ENCODE peak calls at places on chromosomes 6 and 20, in four cellular contexts. One of them, this sample, is unnamed.
A peak's percentile ranks its signal among the peaks of the same experiment; 100 is the strongest.

GRCh38 chr20:54532573-54532972 is 57.2 kb downstream of the DOK5 start:
- DNase-seq in HepG2: no peak
- DNase-seq in neural progenitor cell: no peak
- DNase-seq in hepatocyte: no peak
- DNase-seq in this sample: no peak

GRCh38 chr20:61738601-61739069 is 327.0 kb downstream of the TAF4 start:
- DNase-seq in HepG2: no peak
- DNase-seq in neural progenitor cell: no peak
- DNase-seq in hepatocyte: no peak
- DNase-seq in this sample: no peak

GRCh38 chr20:1212607-1213396 is 9.5 kb downstream of the C20orf202 start:
- DNase-seq in HepG2: peak; percentile 80
- DNase-seq in neural progenitor cell: peak; percentile 90
- DNase-seq in hepatocyte: peak; percentile 89
- DNase-seq in this sample: peak; percentile 83

GRCh38 chr20:34076952-34077351 is 35.1 kb downstream of the EIF2S2 start:
- DNase-seq in HepG2: no peak
- DNase-seq in neural progenitor cell: no peak
- DNase-seq in hepatocyte: no peak
- DNase-seq in this sample: no peak

GRCh38 chr6:151695181-151695580 is 112.3 kb upstream of the ESR1 start:
- DNase-seq in HepG2: no peak
- DNase-seq in neural progenitor cell: no peak
- DNase-seq in hepatocyte: no peak
- DNase-seq in this sample: no peak

GRCh38 chr6:159540152-159540551 is 152.9 kb downstream of the SOD2 start:
- DNase-seq in HepG2: peak; percentile 36
- DNase-seq in neural progenitor cell: peak; percentile 59
- DNase-seq in hepatocyte: peak; percentile 21
- DNase-seq in this sample: no peak

GRCh38 chr20:10619427-10619826 is 54.4 kb downstream of the JAG1 start:
- DNase-seq in HepG2: no peak
- DNase-seq in neural progenitor cell: peak; percentile 40
- DNase-seq in hepatocyte: peak; percentile 40
- DNase-seq in this sample: no peak

GRCh38 chr6:41678511-41679084 is 40.3 kb downstream of the MDFI start:
- DNase-seq in HepG2: no peak
- DNase-seq in neural progenitor cell: no peak
- DNase-seq in hepatocyte: no peak
- DNase-seq in this sample: no peak

GRCh38 chr20:19934792-19935491 is 82.2 kb upstream of the NAA20 start:
- DNase-seq in HepG2: no peak
- DNase-seq in neural progenitor cell: no peak
- DNase-seq in hepatocyte: peak; percentile 22
- DNase-seq in this sample: peak; percentile 96

GRCh38 chr6:680666-681374 is 12.1 kb downstream of the EXOC2 start:
- DNase-seq in HepG2: no peak
- DNase-seq in neural progenitor cell: no peak
- DNase-seq in hepatocyte: no peak
- DNase-seq in this sample: no peak

GRCh38 chr6:487956-488355 is 96.4 kb downstream of the IRF4 start:
- DNase-seq in HepG2: no peak
- DNase-seq in neural progenitor cell: no peak
- DNase-seq in hepatocyte: no peak
- DNase-seq in this sample: no peak

GRCh38 chr6:24926192-24926591 is 9.6 kb downstream of the RIPOR2 start:
- DNase-seq in HepG2: peak; percentile 23
- DNase-seq in neural progenitor cell: no peak
- DNase-seq in hepatocyte: no peak
- DNase-seq in this sample: no peak

GRCh38 chr20:41152108-41152757 is 14.9 kb downstream of the PLCG1 start:
- DNase-seq in HepG2: no peak
- DNase-seq in neural progenitor cell: no peak
- DNase-seq in hepatocyte: no peak
- DNase-seq in this sample: no peak

GRCh38 chr6:154249499-154250298 is 106.9 kb downstream of the IPCEF1 start:
- DNase-seq in HepG2: no peak
- DNase-seq in neural progenitor cell: no peak
- DNase-seq in hepatocyte: no peak
- DNase-seq in this sample: peak; percentile 52

GRCh38 chr6:94349227-94349626 is 929.9 kb upstream of the EPHA7 start:
- DNase-seq in HepG2: no peak
- DNase-seq in neural progenitor cell: no peak
- DNase-seq in hepatocyte: no peak
- DNase-seq in this sample: peak; percentile 3

GRCh38 chr6:108080010-108080780 is 5.7 kb upstream of the OSTM1 start:
- DNase-seq in HepG2: no peak
- DNase-seq in neural progenitor cell: no peak
- DNase-seq in hepatocyte: no peak
- DNase-seq in this sample: no peak

GRCh38 chr20:5719861-5720401 is 30.3 kb upstream of the SHLD1 start:
- DNase-seq in HepG2: peak; percentile 54
- DNase-seq in neural progenitor cell: no peak
- DNase-seq in hepatocyte: no peak
- DNase-seq in this sample: no peak

GRCh38 chr6:79261666-79262065 is 27.2 kb upstream of the HMGN3 start:
- DNase-seq in HepG2: no peak
- DNase-seq in neural progenitor cell: no peak
- DNase-seq in hepatocyte: no peak
- DNase-seq in this sample: no peak

GRCh38 chr6:161674930-161675523 is 401.2 kb upstream of the AGPAT4 start:
- DNase-seq in HepG2: no peak
- DNase-seq in neural progenitor cell: no peak
- DNase-seq in hepatocyte: no peak
- DNase-seq in this sample: no peak

GRCh38 chr20:38043512-38044300 is 10.2 kb downstream of the RPRD1B start:
- DNase-seq in HepG2: no peak
- DNase-seq in neural progenitor cell: no peak
- DNase-seq in hepatocyte: peak; percentile 32
- DNase-seq in this sample: no peak

GRCh38 chr6:31203345-31203979 is 33.0 kb upstream of the POU5F1 start:
- DNase-seq in HepG2: peak; percentile 75
- DNase-seq in neural progenitor cell: no peak
- DNase-seq in hepatocyte: peak; percentile 70
- DNase-seq in this sample: peak; percentile 91

GRCh38 chr6:31197559-31198305 is 27.2 kb upstream of the POU5F1 start:
- DNase-seq in HepG2: peak; percentile 90
- DNase-seq in neural progenitor cell: peak; percentile 72
- DNase-seq in hepatocyte: peak; percentile 90
- DNase-seq in this sample: peak; percentile 92

GRCh38 chr6:31204751-31205145 is 34.3 kb upstream of the POU5F1 start:
- DNase-seq in HepG2: no peak
- DNase-seq in neural progenitor cell: no peak
- DNase-seq in hepatocyte: no peak
- DNase-seq in this sample: no peak

GRCh38 chr6:31205638-31206037 is 35.2 kb upstream of the POU5F1 start:
- DNase-seq in HepG2: no peak
- DNase-seq in neural progenitor cell: no peak
- DNase-seq in hepatocyte: no peak
- DNase-seq in this sample: peak; percentile 83

DNA sequence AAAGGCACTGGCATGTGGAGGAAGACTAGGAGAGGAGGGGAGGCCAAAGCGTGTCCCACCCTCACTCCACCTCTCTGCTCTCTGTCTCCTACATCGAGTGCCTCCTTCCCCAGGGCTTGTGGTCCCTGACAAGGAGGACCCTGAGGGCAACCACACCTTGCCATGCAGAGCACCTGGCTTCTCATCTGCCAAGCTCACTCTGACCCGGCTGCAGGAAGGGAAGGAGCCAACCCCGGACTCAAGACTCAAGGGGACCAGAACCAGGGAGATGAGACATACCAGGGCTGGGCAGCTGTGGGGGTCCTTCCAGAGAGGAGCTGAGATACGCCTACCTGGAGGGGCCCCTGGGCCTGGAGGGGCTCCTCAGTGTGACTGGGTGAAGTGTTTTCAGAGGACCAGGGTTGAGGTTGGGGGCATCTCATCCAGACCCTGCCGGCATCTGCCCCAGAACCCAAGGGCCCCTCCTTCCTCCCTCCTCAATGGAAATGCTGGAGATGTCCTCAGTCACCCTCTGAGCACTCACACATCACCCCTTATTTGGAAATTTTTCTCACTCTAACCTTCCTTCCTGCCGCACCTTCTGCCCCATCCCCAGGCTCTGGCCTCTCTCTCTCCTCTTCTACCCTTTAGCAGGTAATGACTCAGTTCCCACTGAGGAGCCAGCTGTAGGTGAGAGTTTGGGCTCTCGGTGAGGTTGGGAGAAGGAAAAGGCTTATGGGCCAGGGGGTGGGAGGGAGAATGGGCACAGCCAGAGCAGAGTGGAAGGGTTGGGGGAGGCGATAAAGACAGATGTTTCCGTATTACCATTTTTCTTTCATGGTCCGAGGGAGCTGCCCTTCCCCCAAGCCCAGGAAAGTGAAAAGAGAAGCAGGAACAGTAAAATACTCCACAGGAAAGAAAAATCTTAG is 32.0 kb upstream of the POU5F1 start:
- DNase-seq in HepG2: no peak
- DNase-seq in neural progenitor cell: no peak
- DNase-seq in hepatocyte: peak; percentile 34
- DNase-seq in this sample: no peak
- H3K27ac ChIP-seq in HepG2: peak overlapping the region; percentile 75
- H3K27ac ChIP-seq in neural progenitor cell: no peak overlapping the region
- H3K27ac ChIP-seq in hepatocyte: peak overlapping the region; percentile 93
- H3K27ac ChIP-seq in this sample: peak overlapping the region; percentile 98

GRCh38 chr6:37926661-37927060 is 107.1 kb downstream of the ZFAND3 start:
- DNase-seq in HepG2: no peak
- DNase-seq in neural progenitor cell: no peak
- DNase-seq in hepatocyte: no peak
- DNase-seq in this sample: no peak
- H3K4me3 ChIP-seq in HepG2: no peak overlapping the region
- H3K4me3 ChIP-seq in neural progenitor cell: no peak overlapping the region
- H3K4me3 ChIP-seq in hepatocyte: no peak overlapping the region
- H3K4me3 ChIP-seq in this sample: no peak overlapping the region

GRCh38 chr20:29740601-29740950 is 1516.9 kb upstream of the DEFB115 start:
- DNase-seq in HepG2: no peak
- DNase-seq in neural progenitor cell: no peak
- DNase-seq in hepatocyte: no peak
- DNase-seq in this sample: no peak
- H3K9me3 ChIP-seq in HepG2: peaks cover 89% of the 10 kb centered on the region
- H3K9me3 ChIP-seq in neural progenitor cell: peaks cover 3% of the 10 kb centered on the region
- H3K9me3 ChIP-seq in hepatocyte: no peaks in the 10 kb centered on the region
- H3K9me3 ChIP-seq in this sample: peaks cover 7% of the 10 kb centered on the region

GRCh38 chr6:3848925-3849605 is at the start of gene FAM50B:
- DNase-seq in HepG2: no peak
- DNase-seq in neural progenitor cell: peak; percentile 93
- DNase-seq in hepatocyte: peak; percentile 91
- DNase-seq in this sample: peak; percentile 84
- H3K27ac ChIP-seq in HepG2: no peak within 1 kb of the TSS
- H3K27ac ChIP-seq in neural progenitor cell: no peak within 1 kb of the TSS
- H3K27ac ChIP-seq in hepatocyte: peak within 1 kb of the TSS; percentile 76
- H3K27ac ChIP-seq in this sample: peak within 1 kb of the TSS; percentile 83

DNA sequence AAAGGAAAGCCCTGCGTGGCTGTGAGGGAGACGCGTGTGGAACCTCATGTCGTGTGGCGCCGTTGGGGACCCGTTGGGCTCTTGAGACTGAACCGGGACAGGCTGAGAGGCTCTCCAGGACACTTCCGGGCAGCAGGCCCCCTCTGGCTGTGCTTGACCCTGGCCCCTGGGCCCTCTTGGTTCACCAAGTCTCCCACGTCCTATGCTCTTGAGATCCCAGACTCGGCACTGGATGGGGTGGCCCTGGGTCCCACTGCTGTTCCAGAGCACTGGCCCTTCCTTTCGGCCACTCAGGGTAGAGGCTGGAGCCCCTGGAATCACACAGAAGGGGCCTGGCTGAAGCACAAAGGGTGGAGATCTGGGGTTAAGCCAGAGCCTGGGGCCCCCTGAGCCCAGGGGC is 30.4 kb downstream of the NTSR1 start:
- DNase-seq in HepG2: no peak
- DNase-seq in neural progenitor cell: no peak
- DNase-seq in hepatocyte: no peak
- DNase-seq in this sample: no peak
- H3K4me3 ChIP-seq in HepG2: no peak overlapping the region
- H3K4me3 ChIP-seq in neural progenitor cell: no peak overlapping the region
- H3K4me3 ChIP-seq in hepatocyte: no peak overlapping the region
- H3K4me3 ChIP-seq in this sample: no peak overlapping the region

DNA sequence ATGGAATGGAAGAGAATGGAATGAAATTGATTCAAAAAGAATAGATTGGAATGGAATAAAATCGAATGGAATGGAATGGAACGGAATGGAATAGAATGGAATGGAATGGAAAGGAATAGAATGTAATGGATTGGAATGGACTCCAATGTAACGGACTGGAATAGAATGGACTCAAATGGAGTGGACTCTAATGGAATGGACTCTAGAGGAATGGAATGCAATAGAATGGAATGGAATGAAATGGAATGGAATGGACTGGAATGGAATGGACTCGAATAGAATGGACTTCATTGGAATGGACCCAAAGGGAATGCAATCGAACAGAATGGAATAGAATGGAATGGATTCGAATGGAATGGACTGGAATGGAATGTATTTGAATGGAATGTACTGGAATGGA is 19.7 kb upstream of the DEFB115 start:
- DNase-seq in HepG2: no peak
- DNase-seq in neural progenitor cell: no peak
- DNase-seq in hepatocyte: no peak
- DNase-seq in this sample: no peak
- H3K9me3 ChIP-seq in HepG2: peaks cover 100% of the 10 kb centered on the region
- H3K9me3 ChIP-seq in neural progenitor cell: peaks cover 81% of the 10 kb centered on the region
- H3K9me3 ChIP-seq in hepatocyte: peaks cover 59% of the 10 kb centered on the region
- H3K9me3 ChIP-seq in this sample: no peaks in the 10 kb centered on the region

DNA sequence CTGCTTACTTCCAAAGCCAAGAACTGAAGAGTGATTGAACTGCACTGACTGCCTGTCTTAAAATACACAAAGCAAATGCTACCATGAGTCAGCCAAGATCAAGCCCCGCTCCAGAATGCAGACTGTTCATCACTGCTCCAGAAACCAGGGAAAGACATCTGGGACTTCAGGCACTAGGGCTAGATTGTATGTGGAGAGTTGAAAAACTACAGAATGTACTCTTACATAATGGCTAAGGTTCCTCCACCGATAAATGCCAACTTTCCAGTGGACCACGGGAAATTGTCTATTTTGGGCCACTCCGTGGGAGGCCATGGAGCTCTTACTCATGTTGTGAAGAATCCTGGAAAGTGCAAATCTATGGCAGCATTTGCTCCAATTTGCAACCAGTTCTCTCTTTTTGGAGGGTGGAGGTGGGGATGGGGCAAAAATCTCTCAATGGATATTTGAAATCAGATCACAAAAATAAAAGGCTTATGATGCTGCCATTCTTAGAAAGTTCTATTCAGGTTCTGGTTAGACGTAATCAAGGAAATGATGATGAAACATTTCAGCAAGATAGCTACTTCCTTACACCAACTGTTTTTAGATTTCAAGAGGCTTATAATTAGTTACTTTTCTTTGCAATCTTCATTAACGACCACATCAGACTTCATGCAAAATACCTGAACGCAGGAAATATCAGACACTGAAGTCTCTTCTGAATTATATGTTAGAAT is 11.8 kb upstream of the CAP2 start:
- DNase-seq in HepG2: no peak
- DNase-seq in neural progenitor cell: no peak
- DNase-seq in hepatocyte: no peak
- DNase-seq in this sample: no peak
- H3K27ac ChIP-seq in HepG2: no peak overlapping the region
- H3K27ac ChIP-seq in neural progenitor cell: no peak overlapping the region
- H3K27ac ChIP-seq in hepatocyte: no peak overlapping the region
- H3K27ac ChIP-seq in this sample: no peak overlapping the region